ENCODE peak calls at places on chromosomes 13 and 19, in four cellular contexts. T is H9, E is IMR-90, X is mesenchymal stem cell. W is an unnamed sample.

GRCh38 chr13:53159439-53159838 is 130.8 kb downstream of the OLFM4 start:
- DNase-seq in E (no peak), T (no peak), X (no peak), W (no peak)

GRCh38 chr19:3233831-3234230 is 9.4 kb downstream of the CELF5 start:
- DNase-seq in E (no peak), T (peak), X (no peak), W (no peak)

GRCh38 chr13:100491164-100491847 is 97.3 kb downstream of the GGACT start:
- DNase-seq in T (no peak), X (peak), E (peak), W (no peak)

GRCh38 chr19:29086182-29086581 is 126.8 kb downstream of the UQCRFS1 start:
- DNase-seq in E (no peak), T (no peak), X (no peak), W (no peak)

GRCh38 chr19:56955637-56956216 is 115.2 kb upstream of the PEG3 start:
- DNase-seq in X (no peak), E (no peak), T (no peak), W (peak)

GRCh38 chr13:46914341-46914740 is 17.5 kb upstream of the HTR2A start:
- DNase-seq in E (no peak), X (no peak), T (no peak), W (no peak)

GRCh38 chr13:73967397-73968165 is 166.6 kb downstream of the KLF12 start:
- DNase-seq in X (no peak), T (no peak), E (no peak), W (no peak)

GRCh38 chr19:6779204-6779603 is 6.7 kb downstream of the VAV1 start:
- DNase-seq in E (no peak), X (no peak), T (no peak), W (no peak)

GRCh38 chr13:76884571-76885202 is 1.5 kb downstream of the KCTD12 start:
- DNase-seq in T (no peak), X (peak), E (peak), W (peak)

GRCh38 chr13:93635687-93636086 is 409.1 kb downstream of the GPC6 start:
- DNase-seq in T (no peak), E (peak), X (peak), W (no peak)

GRCh38 chr13:60019119-60019993 is 144.4 kb downstream of the DIAPH3 start:
- DNase-seq in X (peak), E (peak), T (no peak), W (no peak)

GRCh38 chr13:46359731-46360130 is 27.3 kb downstream of the RUBCNL start:
- DNase-seq in E (peak), T (no peak), X (peak), W (no peak)

GRCh38 chr13:71217827-71218226 is 649.2 kb downstream of the DACH1 start:
- DNase-seq in T (no peak), X (no peak), E (no peak), W (no peak)

GRCh38 chr13:31159306-31159705 is 2.4 kb downstream of the HSPH1 start:
- DNase-seq in E (peak), T (no peak), X (no peak), W (no peak)

DNA sequence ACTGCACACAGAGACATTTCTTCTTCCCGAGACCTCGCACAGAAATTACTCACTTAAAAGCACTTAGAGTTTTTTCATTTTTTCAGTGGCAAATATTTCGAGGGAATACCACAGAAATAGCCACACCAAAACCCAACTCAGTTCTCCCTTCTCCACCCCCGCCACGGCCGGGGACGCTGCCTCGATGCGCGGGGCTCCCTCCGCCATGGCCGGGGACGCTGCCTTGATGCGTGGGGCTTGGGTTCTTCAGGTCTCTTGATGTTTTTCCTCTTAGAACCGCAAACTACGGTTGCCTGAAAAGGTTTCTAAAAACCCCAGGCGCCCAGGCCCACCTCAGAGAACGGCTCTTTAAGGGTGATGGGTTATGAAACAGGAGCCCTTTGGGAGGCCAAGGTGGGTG is 71.4 kb downstream of the RASA3 start:
- DNase-seq in T (no peak), X (no peak), E (no peak), W (no peak)
- H3K4ac ChIP-seq in T (no peak), X (no peak), E (no peak), W (no peak)

GRCh38 chr19:13130886-13131490 is 12.9 kb downstream of the NACC1 start:
- DNase-seq in T (peak), E (no peak), X (no peak), W (no peak)
- H3K4ac ChIP-seq in T (no peak), E (no peak), X (no peak), W (peak)

GRCh38 chr19:41935781-41936415 is 7.6 kb upstream of the ERFL start:
- DNase-seq in T (no peak), E (no peak), X (no peak), W (no peak)
- H3K4ac ChIP-seq in T (no peak), E (peak), X (no peak), W (no peak)

GRCh38 chr19:16659832-16660708 is at the start of gene SMIM7:
- DNase-seq in X (peak), E (peak), T (peak), W (peak)
- H3K4ac ChIP-seq in X (peak), E (peak), T (no peak), W (peak)

DNA sequence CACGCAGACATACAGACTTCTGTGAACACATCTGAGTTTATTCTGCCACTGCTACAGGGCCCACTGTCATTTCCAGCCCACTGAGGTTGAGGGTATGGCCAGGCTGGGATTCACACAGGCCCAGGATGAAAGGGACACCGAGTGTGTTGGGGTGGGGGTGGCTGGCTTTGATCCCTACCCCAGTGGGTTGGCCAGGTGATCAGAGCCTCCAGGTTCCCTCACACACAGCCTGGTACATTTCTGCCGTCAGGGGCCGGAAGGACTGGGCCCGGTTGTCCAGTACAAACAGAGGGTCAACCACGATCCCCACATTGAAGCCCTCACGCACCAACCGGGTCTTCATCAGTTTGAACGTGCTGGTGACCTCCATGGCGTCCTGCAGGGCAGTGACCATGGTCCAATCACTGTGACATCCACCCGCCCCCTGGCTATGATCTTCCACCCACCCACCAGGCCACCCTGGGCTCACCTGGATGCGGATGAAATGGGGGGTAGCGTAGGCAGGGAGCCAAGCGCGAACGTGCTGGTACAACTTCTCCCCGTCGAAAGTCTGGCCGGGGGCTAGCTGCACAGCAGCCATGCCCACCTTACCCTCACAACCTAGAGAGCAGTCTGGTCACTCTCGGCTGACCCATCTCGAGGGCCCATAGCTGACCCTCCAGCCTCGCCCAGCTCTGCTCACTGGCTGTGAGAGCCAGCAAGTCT is 13.3 kb downstream of the SLC27A5 start:
- DNase-seq in T (no peak), E (no peak), X (no peak), W (no peak)
- H3K4ac ChIP-seq in T (no peak), E (peak), X (no peak), W (no peak)

GRCh38 chr13:88937381-88937780 is 1266.2 kb downstream of the SLITRK5 start:
- DNase-seq in E (no peak), T (no peak), X (no peak), W (no peak)
- H3K4ac ChIP-seq in E (no peak), T (no peak), X (no peak), W (no peak)

W was measured in trophoblast cell.